ENCODE peak calls at places on chromosomes 16 and 17, in eight cellular contexts. J is T follicular helper cell, R is AG04449, Y is NCI-H526 treated with DMSO at 0.1 percent for 48 hours, G is iPS DF 19.7, Z is SJCRH30, P is anterior cingulate cortex, X is skeletal muscle cell. A is an unnamed sample.

GRCh38 chr16:16992986-16993783 is 477.6 kb downstream of the XYLT1 start:
- DNase-seq in Z (no peak), J (no peak), X (no peak), R (no peak), G (no peak), Y (no peak), P (no peak), A (no peak)

GRCh38 chr16:74563828-74564263 is 43.1 kb downstream of the GLG1 start:
- DNase-seq in G (no peak), Y (no peak), Z (no peak), R (no peak), J (no peak), P (no peak), X (no peak), A (no peak)

GRCh38 chr17:32445075-32445427 is 741 bp downstream of the PSMD11 start:
- DNase-seq in G (no peak), P (no peak), Z (peak), R (peak), J (peak), Y (no peak), X (no peak), A (peak)

GRCh38 chr17:35132816-35133550 is 9.1 kb downstream of the NLE1 start:
- DNase-seq in X (no peak), G (no peak), J (no peak), R (no peak), Y (no peak), Z (no peak), P (no peak), A (no peak)

GRCh38 chr17:8832711-8833352 is 33.7 kb upstream of the MFSD6L start:
- DNase-seq in P (no peak), G (no peak), Z (peak), Y (no peak), X (no peak), J (no peak), R (no peak), A (no peak)

GRCh38 chr17:752620-753219 is 656 bp upstream of the GEMIN4 start:
- DNase-seq in Y (no peak), Z (peak), X (no peak), P (no peak), R (no peak), J (no peak), G (peak), A (no peak)

GRCh38 chr16:2005646-2006045 is 4.0 kb downstream of the ZNF598 start:
- DNase-seq in P (no peak), J (no peak), G (no peak), Y (no peak), R (no peak), X (no peak), Z (no peak), A (no peak)

GRCh38 chr17:64747938-64748540 is 85.9 kb upstream of the SMURF2 start:
- DNase-seq in X (no peak), Y (no peak), G (no peak), R (no peak), P (no peak), Z (no peak), J (no peak), A (no peak)

GRCh38 chr17:31533546-31534155 is 142.2 kb downstream of the RAB11FIP4 start:
- DNase-seq in Z (peak), G (no peak), J (no peak), P (no peak), X (no peak), R (peak), Y (no peak), A (no peak)

GRCh38 chr17:83152221-83152744 is 72.9 kb downstream of the METRNL start:
- DNase-seq in P (no peak), J (no peak), X (no peak), Y (no peak), Z (no peak), R (no peak), G (no peak), A (no peak)

GRCh38 chr17:3687949-3688614 is 7.9 kb downstream of the P2RX5 start:
- DNase-seq in Y (no peak), G (no peak), Z (peak), P (no peak), J (no peak), R (no peak), X (no peak), A (no peak)

GRCh38 chr17:57108656-57109392 is 23.8 kb downstream of the AKAP1 start:
- DNase-seq in R (no peak), P (no peak), J (no peak), X (no peak), G (no peak), Y (no peak), Z (no peak), A (no peak)

GRCh38 chr16:58197314-58198012 is 443 bp downstream of the CSNK2A2 start:
- DNase-seq in P (no peak), Y (no peak), J (no peak), R (no peak), G (no peak), X (no peak), Z (no peak), A (no peak)

GRCh38 chr17:2634361-2634960 is 41.0 kb downstream of the PAFAH1B1 start:
- DNase-seq in G (peak), Z (peak), Y (no peak), R (no peak), P (no peak), X (no peak), J (no peak), A (no peak)

GRCh38 chr17:17408236-17408794 is 68.5 kb upstream of the MED9 start:
- DNase-seq in G (no peak), X (peak), P (no peak), J (no peak), Z (no peak), R (no peak), Y (no peak), A (no peak)

GRCh38 chr16:85528528-85529387 is 84.4 kb upstream of the GSE1 start:
- DNase-seq in G (no peak), P (no peak), Y (no peak), Z (no peak), J (no peak), X (no peak), R (no peak), A (no peak)

GRCh38 chr17:19508327-19508867 is 25.3 kb upstream of the SLC47A1 start:
- DNase-seq in Y (peak), G (no peak), P (no peak), Z (no peak), R (no peak), X (no peak), J (peak), A (peak)

GRCh38 chr17:50817838-50818237 is 17.5 kb upstream of the WFIKKN2 start:
- DNase-seq in G (no peak), X (no peak), R (no peak), P (no peak), Z (no peak), J (no peak), Y (no peak), A (no peak)

GRCh38 chr16:67552476-67552875 is 9.8 kb upstream of the CTCF start:
- DNase-seq in R (no peak), X (no peak), G (no peak), Y (no peak), P (no peak), Z (no peak), J (no peak), A (no peak)

GRCh38 chr17:43713494-43714162 is 45.0 kb downstream of the SOST start:
- DNase-seq in Z (peak), G (no peak), J (no peak), X (no peak), R (no peak), Y (no peak), P (no peak), A (no peak)

GRCh38 chr16:89455692-89456091 is 34.7 kb downstream of the ANKRD11 start:
- DNase-seq in J (no peak), X (no peak), P (no peak), R (no peak), Z (no peak), G (no peak), Y (no peak), A (no peak)

GRCh38 chr17:59627269-59627668 is 7.6 kb downstream of the CLTC start:
- DNase-seq in J (no peak), R (no peak), Y (peak), Z (no peak), P (no peak), X (no peak), G (no peak), A (no peak)

GRCh38 chr16:10729649-10730048 is 14.0 kb upstream of the NUBP1 start:
- DNase-seq in Z (peak), P (no peak), J (no peak), R (no peak), G (no peak), X (no peak), Y (no peak), A (no peak)

GRCh38 chr17:57115916-57116315 is 30.9 kb downstream of the AKAP1 start:
- DNase-seq in J (no peak), X (no peak), P (no peak), Z (no peak), G (no peak), Y (no peak), R (no peak), A (no peak)